ENCODE peak calls at places on chromosomes 6 and 20, in five cellular contexts. U, J, N, B and X are unnamed samples.

GRCh38 chr6:137058037-137058436 is 13.3 kb upstream of the IL20RA start:
- DNase-seq in U (no peak), B (no peak), J (no peak), N (no peak), X (no peak)

GRCh38 chr20:32608664-32609015 is 23.5 kb upstream of the NOL4L start:
- DNase-seq in U (no peak), N (no peak), J (no peak), B (no peak), X (no peak)

GRCh38 chr6:106788761-106789160 is 159.4 kb downstream of the QRSL1 start:
- DNase-seq in B (no peak), U (no peak), J (no peak), N (no peak), X (no peak)

GRCh38 chr20:62321521-62321948 is 18.7 kb downstream of the ADRM1 start:
- DNase-seq in J (peak; percentile 88), U (no peak), N (no peak), B (no peak), X (no peak)

GRCh38 chr6:91029211-91029610 is 442.3 kb upstream of the MAP3K7 start:
- DNase-seq in U (no peak), J (no peak), B (no peak), N (no peak), X (no peak)

GRCh38 chr6:54935739-54936138 is 89.2 kb downstream of the FAM83B start:
- DNase-seq in U (no peak), J (no peak), N (no peak), B (peak; percentile 9), X (no peak)

GRCh38 chr20:4113996-4114603 is 98.7 kb upstream of the RNF24 start:
- DNase-seq in N (no peak), B (no peak), J (no peak), U (no peak), X (no peak)

GRCh38 chr6:22041797-22042489 is 254.9 kb downstream of the PRL start:
- DNase-seq in B (peak; percentile 58), U (no peak), N (no peak), J (no peak), X (no peak)

GRCh38 chr20:54228841-54229240 is 21.0 kb downstream of the PFDN4 start:
- DNase-seq in J (no peak), B (no peak), N (no peak), U (no peak), X (no peak)

GRCh38 chr6:139330271-139330670 is 38.5 kb upstream of the TXLNB start:
- DNase-seq in U (no peak), J (no peak), B (no peak), N (no peak), X (no peak)

GRCh38 chr6:165872811-165873210 is 209.8 kb upstream of the PDE10A start:
- DNase-seq in N (no peak), U (no peak), J (no peak), B (no peak), X (no peak)